ENCODE peak calls at places on chromosomes 6 and 20, in four cellular contexts. T is K562, W is GM12878, N is HL-60. C is an unnamed sample.

GRCh38 chr6:81909981-81910910 is 157.8 kb upstream of the TENT5A start:
- DNase-seq in N (no peak), T (no peak), W (no peak), C (no peak)

GRCh38 chr20:37845261-37845681 is 57.7 kb upstream of the VSTM2L start:
- DNase-seq in T (peak), N (no peak), W (no peak), C (no peak)

GRCh38 chr20:63123326-63123725 is 92.6 kb downstream of the YTHDF1 start:
- DNase-seq in N (no peak), W (no peak), T (no peak), C (no peak)

GRCh38 chr20:53748821-53749402 is 155.3 kb upstream of the ZNF217 start:
- DNase-seq in W (no peak), N (no peak), T (no peak), C (no peak)

GRCh38 chr6:128278876-128279275 is 241.5 kb downstream of the PTPRK start:
- DNase-seq in W (no peak), N (no peak), T (no peak), C (no peak)

GRCh38 chr6:26594730-26595632 is 1.8 kb upstream of the ABT1 start:
- DNase-seq in W (no peak), N (no peak), T (peak), C (no peak)

GRCh38 chr6:154548130-154548830 is 37.8 kb upstream of the CNKSR3 start:
- DNase-seq in T (no peak), W (no peak), N (no peak), C (no peak)

GRCh38 chr6:7267521-7268091 is 45.4 kb downstream of the SSR1 start:
- DNase-seq in W (no peak), N (no peak), T (peak), C (no peak)

GRCh38 chr6:32692019-32692418 is 25.6 kb upstream of the HLA-DQB1 start:
- DNase-seq in W (peak), N (no peak), T (peak), C (no peak)

GRCh38 chr6:36829919-36830544 is 9.2 kb downstream of the CPNE5 start:
- DNase-seq in N (no peak), W (no peak), T (no peak), C (no peak)

GRCh38 chr6:157898169-157898568 is 75.1 kb downstream of the SNX9 start:
- DNase-seq in T (no peak), N (no peak), W (no peak), C (no peak)

GRCh38 chr6:13916230-13916944 is 8.4 kb upstream of the RNF182 start:
- DNase-seq in W (no peak), T (peak), N (no peak), C (no peak)

GRCh38 chr20:18767676-18768075 is 45.9 kb upstream of the SCP2D1 start:
- DNase-seq in T (no peak), N (no peak), W (no peak), C (no peak)

GRCh38 chr20:18774207-18774606 is 39.4 kb upstream of the SCP2D1 start:
- DNase-seq in W (no peak), T (no peak), N (no peak), C (no peak)

GRCh38 chr20:18778993-18779392 is 34.6 kb upstream of the SCP2D1 start:
- DNase-seq in N (no peak), T (peak), W (no peak), C (no peak)

GRCh38 chr20:18773566-18773965 is 40.0 kb upstream of the SCP2D1 start:
- DNase-seq in T (no peak), W (no peak), N (no peak), C (no peak)
- TF ChIP-seq SPI1 in T (no peak), W (no peak), N (no peak), C (no peak)

DNA sequence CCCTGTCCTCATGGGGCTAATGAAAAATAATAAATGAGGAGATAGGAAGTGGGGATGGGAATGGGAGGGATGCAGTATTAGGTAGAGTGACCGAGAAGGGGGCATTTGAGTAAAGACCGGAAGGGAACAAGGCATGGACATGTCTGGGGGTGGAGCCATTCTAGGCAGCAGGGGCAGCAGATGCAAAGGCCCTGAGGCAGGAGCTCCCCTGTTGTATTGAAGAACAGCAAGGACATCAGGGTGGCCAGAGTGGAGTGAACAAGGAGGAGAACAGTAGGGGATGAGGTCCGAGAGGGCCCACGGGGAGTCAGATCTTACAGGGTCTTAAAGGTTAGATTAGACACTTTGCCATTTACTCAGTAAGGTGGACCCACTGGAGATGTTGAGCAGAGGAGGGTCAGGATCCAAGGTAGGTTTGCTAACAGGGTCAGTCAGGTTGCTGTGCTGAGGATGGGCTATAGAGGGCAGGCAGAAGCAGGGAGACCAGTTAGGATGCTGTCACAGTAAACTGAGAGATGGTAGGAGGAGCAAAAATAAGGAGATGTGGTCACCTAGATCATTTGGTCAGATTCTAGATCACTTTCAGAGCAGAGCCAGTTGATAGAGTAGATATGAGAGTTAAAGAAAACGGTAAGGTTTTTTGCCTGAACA is 18.7 kb downstream of the TAF8 start:
- DNase-seq in N (no peak), W (no peak), T (no peak), C (no peak)
- TF ChIP-seq SPI1 in N (no peak), W (no peak), T (no peak), C (no peak)

DNA sequence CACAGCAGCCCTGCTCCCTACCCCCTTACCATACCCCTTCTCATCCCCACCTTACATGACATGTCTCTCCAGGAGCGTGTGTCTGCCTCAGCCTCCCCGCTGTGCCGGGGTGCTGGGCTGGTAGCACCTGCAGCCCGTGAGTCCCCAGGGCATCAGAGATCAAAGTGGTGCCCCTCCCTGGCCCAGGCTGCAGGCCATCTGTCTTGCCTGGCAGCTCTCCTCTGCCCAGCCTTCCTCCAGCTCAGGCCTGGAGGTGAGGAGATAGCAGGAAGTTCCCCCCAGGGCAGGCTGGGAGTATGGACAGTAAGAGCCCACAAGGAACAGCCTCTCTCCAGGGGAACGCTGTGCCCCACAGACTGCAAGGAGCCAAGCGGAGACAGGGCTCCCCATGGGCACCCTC is 35.3 kb downstream of the GRM4 start:
- DNase-seq in W (no peak), T (no peak), N (no peak), C (no peak)
- TF ChIP-seq SPI1 in W (no peak), T (no peak), N (no peak), C (no peak)

DNA sequence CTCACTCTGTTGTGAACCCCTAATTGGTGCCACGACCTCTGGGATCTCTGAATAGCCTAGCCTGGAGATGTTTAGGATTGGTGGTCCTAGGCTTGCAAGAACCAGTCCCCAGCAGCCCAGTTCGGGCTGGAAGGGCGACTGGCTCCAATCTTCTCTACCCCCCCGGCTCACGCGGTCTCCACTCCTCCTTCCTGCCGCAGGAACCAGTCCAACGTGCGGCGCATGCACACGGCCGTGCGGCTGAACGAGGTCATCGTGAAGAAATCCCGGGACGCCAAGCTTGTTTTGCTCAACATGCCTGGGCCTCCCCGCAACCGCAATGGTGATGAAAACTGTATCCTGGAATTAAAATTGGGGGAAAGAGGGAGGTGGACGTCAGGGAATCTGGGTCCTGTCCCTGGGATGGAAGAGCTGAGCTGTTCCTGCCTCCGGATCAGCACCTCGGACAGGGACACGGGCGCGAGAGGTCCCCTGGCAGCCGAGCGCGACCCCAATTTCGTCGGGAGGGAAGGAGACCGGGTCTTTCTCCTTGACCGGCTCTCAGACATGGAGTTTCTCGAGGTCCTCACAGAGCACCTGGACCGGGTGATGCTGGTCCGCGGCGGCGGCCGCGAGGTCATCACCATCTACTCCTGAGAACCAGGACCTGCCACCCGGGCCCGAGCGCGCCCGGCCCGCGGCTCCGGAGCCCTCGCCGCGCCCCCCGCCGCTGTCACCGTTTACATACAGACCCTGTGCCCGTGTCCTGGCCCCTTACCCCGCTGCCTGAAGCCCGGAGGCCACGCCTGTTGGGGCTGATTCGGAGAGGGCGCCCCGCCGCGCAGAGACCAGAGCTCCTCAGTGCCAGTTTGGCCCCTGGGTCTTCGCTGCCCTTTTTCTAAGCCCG is 28.2 kb downstream of the SLC12A5 start:
- DNase-seq in N (peak), T (peak), W (no peak), C (no peak)
- TF ChIP-seq SPI1 in N (no peak), T (no peak), W (no peak), C (no peak)

GRCh38 chr20:23971320-23971719 is 17.3 kb downstream of the GGTLC1 start:
- DNase-seq in T (no peak), N (no peak), W (no peak), C (no peak)
- TF ChIP-seq SPI1 in T (no peak), N (no peak), W (no peak), C (no peak)

DNA sequence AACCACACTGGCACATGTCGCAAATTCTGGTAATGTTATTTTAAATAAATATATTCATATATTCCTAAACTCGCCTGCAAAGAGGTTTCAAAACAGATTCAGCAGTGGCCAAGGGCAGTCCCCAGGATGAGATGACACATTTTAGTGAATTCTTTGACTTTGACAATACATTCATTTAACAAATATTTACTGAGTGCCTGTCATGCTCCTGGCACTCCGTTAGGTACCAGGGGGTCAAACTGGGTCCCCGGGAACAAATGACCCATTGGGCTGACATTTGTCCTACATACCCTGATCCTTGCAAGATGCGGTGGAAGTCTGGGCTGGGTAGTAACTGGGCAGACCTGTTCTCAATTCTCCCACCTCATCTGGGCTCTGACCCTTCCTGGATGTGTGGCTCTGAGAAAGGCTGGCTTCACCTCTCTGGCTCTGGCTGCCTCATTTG is 74.9 kb downstream of the FYN start:
- DNase-seq in T (no peak), W (no peak), N (no peak), C (no peak)
- TF ChIP-seq SPI1 in T (no peak), W (no peak), N (no peak), C (no peak)

GRCh38 chr6:53765270-53765669 is 29.5 kb upstream of the LRRC1 start:
- DNase-seq in T (no peak), N (no peak), W (no peak), C (no peak)
- TF ChIP-seq SPI1 in T (no peak), N (no peak), W (no peak), C (no peak)

GRCh38 chr6:15826814-15827213 is 164.0 kb upstream of the DTNBP1 start:
- DNase-seq in T (peak), N (no peak), W (no peak), C (no peak)
- TF ChIP-seq SPI1 in T (no peak), N (no peak), W (no peak), C (no peak)

DNA sequence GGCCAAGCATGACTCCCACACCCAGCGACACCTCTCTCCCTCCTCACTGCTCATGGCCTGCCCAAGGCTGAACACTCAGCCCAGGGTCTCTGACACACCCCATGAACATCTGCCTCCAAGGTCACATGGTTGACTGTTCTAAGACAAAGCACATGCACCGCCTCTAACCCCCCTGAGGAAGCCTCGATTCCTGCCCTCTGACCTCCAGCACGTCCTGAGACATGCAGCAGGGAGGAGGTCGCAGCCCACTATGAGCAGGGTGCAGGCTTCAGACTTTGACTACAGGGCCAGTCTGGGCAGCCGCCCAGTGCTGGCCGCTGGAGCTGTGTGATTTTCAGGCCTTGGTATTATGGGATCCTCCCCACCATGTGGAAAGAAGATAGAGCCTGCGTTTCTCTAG is 46.2 kb downstream of the RRBP1 start:
- DNase-seq in T (no peak), W (no peak), N (no peak), C (no peak)
- TF ChIP-seq SPI1 in T (no peak), W (no peak), N (no peak), C (no peak)

GRCh38 chr6:134436950-134437349 is 119.0 kb upstream of the SGK1 start:
- DNase-seq in T (no peak), N (no peak), W (peak), C (no peak)
- TF ChIP-seq SPI1 in T (no peak), N (no peak), W (no peak), C (no peak)